ENCODE peak calls at places on chromosomes 2 and 18, in five cellular contexts. J is stimulated activated CD4-positive, alpha-beta T cell treated with anti-CD3 and anti-CD28 coated beads, TNF-alpha, amount 100 ng/mL, for 4 hours; H is mucosa of descending colon; P is HEK293T; O is mucosa of gallbladder. G is an unnamed sample.

GRCh38 chr2:71683070-71683469 is 229.7 kb downstream of the DYSF start:
- DNase-seq in J (no peak), H (no peak), P (no peak), O (no peak), G (no peak)

GRCh38 chr2:48471048-48471474 is 58.9 kb upstream of the STON1 start:
- DNase-seq in J (no peak), H (peak), P (peak), O (peak), G (no peak)

GRCh38 chr18:3455938-3456685 is 6.1 kb downstream of the TGIF1 start:
- DNase-seq in J (no peak), H (peak), P (no peak), O (no peak), G (no peak)

GRCh38 chr18:21740724-21741510 is at the start of gene MIB1:
- DNase-seq in J (peak), H (peak), P (peak), O (peak), G (peak)

GRCh38 chr2:43088148-43089073 is 138.0 kb downstream of the ZFP36L2 start:
- DNase-seq in J (no peak), H (no peak), P (no peak), O (no peak), G (no peak)

GRCh38 chr2:169775765-169776482 is 22.7 kb upstream of the SSB start:
- DNase-seq in J (no peak), H (no peak), P (no peak), O (no peak), G (no peak)

GRCh38 chr2:20728114-20728758 is 61.3 kb downstream of the GDF7 start:
- DNase-seq in J (no peak), H (no peak), P (no peak), O (no peak), G (peak)

GRCh38 chr2:153986488-153987229 is 114.9 kb downstream of the GALNT13 start:
- DNase-seq in J (no peak), H (no peak), P (no peak), O (no peak), G (no peak)

GRCh38 chr2:178912416-178913056 is 105.3 kb upstream of the TTN start:
- DNase-seq in J (no peak), H (no peak), P (no peak), O (no peak), G (no peak)

GRCh38 chr18:57561728-57562423 is 24.6 kb downstream of the FECH start:
- DNase-seq in J (no peak), H (peak), P (peak), O (no peak), G (peak)

GRCh38 chr2:22253171-22253570 is 1129.4 kb downstream of the TDRD15 start:
- DNase-seq in J (no peak), H (no peak), P (no peak), O (no peak), G (no peak)

GRCh38 chr18:37578886-37579513 is 13.4 kb upstream of the CELF4 start:
- DNase-seq in J (no peak), H (no peak), P (peak), O (peak), G (peak)

GRCh38 chr2:129906861-129907235 is 72.6 kb upstream of the RAB6C start:
- DNase-seq in J (no peak), H (no peak), P (no peak), O (no peak), G (peak)

GRCh38 chr2:39492095-39492590 is 55.1 kb upstream of the MAP4K3 start:
- DNase-seq in J (no peak), H (peak), P (no peak), O (no peak), G (peak)

GRCh38 chr2:43139996-43140621 is 86.3 kb downstream of the ZFP36L2 start:
- DNase-seq in J (no peak), H (peak), P (no peak), O (no peak), G (no peak)

GRCh38 chr2:187799601-187800000 is 245.4 kb upstream of the TFPI start:
- DNase-seq in J (no peak), H (no peak), P (no peak), O (no peak), G (no peak)

GRCh38 chr2:15243762-15244161 is 317.4 kb downstream of the NBAS start:
- DNase-seq in J (no peak), H (no peak), P (peak), O (no peak), G (peak)

GRCh38 chr2:71922501-71923142 is 225.0 kb downstream of the CYP26B1 start:
- DNase-seq in J (no peak), H (no peak), P (peak), O (no peak), G (no peak)

GRCh38 chr18:37565138-37565984 is at the start of gene CELF4:
- DNase-seq in J (no peak), H (no peak), P (peak), O (no peak), G (peak)

GRCh38 chr18:73201940-73202339 is 334.2 kb upstream of the NETO1 start:
- DNase-seq in J (no peak), H (no peak), P (no peak), O (no peak), G (no peak)

GRCh38 chr18:72444756-72445155 is 99.4 kb downstream of the CBLN2 start:
- DNase-seq in J (no peak), H (no peak), P (no peak), O (no peak), G (no peak)

GRCh38 chr18:57789105-57789504 is 14.0 kb downstream of the ATP8B1 start:
- DNase-seq in J (no peak), H (no peak), P (no peak), O (peak), G (no peak)

GRCh38 chr2:177467646-177468045 is 75.1 kb downstream of the AGPS start:
- DNase-seq in J (no peak), H (no peak), P (no peak), O (no peak), G (no peak)

GRCh38 chr2:144515694-144516416 is 4.1 kb downstream of the ZEB2 start:
- DNase-seq in J (no peak), H (peak), P (no peak), O (no peak), G (no peak)

GRCh38 chr2:108852375-108852774 is 65.8 kb downstream of the CCDC138 start:
- DNase-seq in J (no peak), H (no peak), P (no peak), O (no peak), G (no peak)

GRCh38 chr18:48293954-48294893 is 115.0 kb downstream of the ZBTB7C start:
- DNase-seq in J (no peak), H (no peak), P (no peak), O (no peak), G (peak)

GRCh38 chr2:24749069-24749691 is 44.0 kb downstream of the PTRHD1 start:
- DNase-seq in J (no peak), H (no peak), P (no peak), O (peak), G (no peak)

GRCh38 chr2:99399795-99400194 is 62.6 kb downstream of the EIF5B start:
- DNase-seq in J (no peak), H (no peak), P (no peak), O (no peak), G (no peak)

GRCh38 chr18:48887905-48888531 is 62.7 kb downstream of the SMAD7 start:
- DNase-seq in J (no peak), H (no peak), P (no peak), O (no peak), G (no peak)

GRCh38 chr2:121429119-121429903 is 101.4 kb upstream of the RNU4ATAC start:
- DNase-seq in J (no peak), H (no peak), P (no peak), O (no peak), G (no peak)

GRCh38 chr2:64998658-64999061 is 9.5 kb downstream of the SLC1A4 start:
- DNase-seq in J (no peak), H (no peak), P (no peak), O (no peak), G (no peak)

GRCh38 chr2:105797298-105797819 is 52.6 kb downstream of the NCK2 start:
- DNase-seq in J (no peak), H (no peak), P (no peak), O (peak), G (no peak)

GRCh38 chr2:101223814-101224231 is 28.9 kb upstream of the CNOT11 start:
- DNase-seq in J (no peak), H (peak), P (no peak), O (no peak), G (no peak)

GRCh38 chr2:118923371-118923770 is 18.6 kb upstream of the MARCO start:
- DNase-seq in J (no peak), H (no peak), P (no peak), O (no peak), G (no peak)

GRCh38 chr18:13136689-13137040 is 81.9 kb upstream of the LDLRAD4 start:
- DNase-seq in J (no peak), H (peak), P (no peak), O (no peak), G (no peak)

GRCh38 chr2:128321421-128321775 is 2.7 kb upstream of the HS6ST1 start:
- DNase-seq in J (no peak), H (no peak), P (no peak), O (peak), G (no peak)

GRCh38 chr2:72770879-72771461 is 54.9 kb downstream of the EXOC6B start:
- DNase-seq in J (no peak), H (peak), P (peak), O (peak), G (peak)

GRCh38 chr18:51028201-51028805 is 1.7 kb upstream of the SMAD4 start:
- DNase-seq in J (no peak), H (peak), P (no peak), O (no peak), G (no peak)